ENCODE peak calls at places on chromosomes 16 and 17, in five cellular contexts. Q is GM12878, G is A549, L is K562, Z is HepG2. B is an unnamed sample.

GRCh38 chr16:31397101-31397660 is 4.0 kb downstream of the ITGAD start:
- DNase-seq in Q (no peak), L (no peak), G (no peak), Z (no peak), B (no peak)

GRCh38 chr17:77404812-77405581 is 264.2 kb downstream of the SEC14L1 start:
- DNase-seq in L (no peak), G (no peak), Q (peak; percentile 60), Z (no peak), B (no peak)

GRCh38 chr17:29238133-29238850 is 8.4 kb upstream of the CRYBA1 start:
- DNase-seq in Z (no peak), G (no peak), L (no peak), Q (no peak), B (no peak)

GRCh38 chr16:85385463-85386331 is 227.4 kb upstream of the GSE1 start:
- DNase-seq in Z (peak; percentile 54), Q (no peak), L (peak; percentile 48), G (no peak), B (no peak)

GRCh38 chr17:18042969-18043368 is 3.8 kb downstream of the GID4 start:
- DNase-seq in L (no peak), G (no peak), Q (no peak), Z (no peak), B (no peak)

GRCh38 chr17:68457168-68457538 is at the start of gene WIPI1:
- DNase-seq in L (no peak), Z (peak; percentile 39), Q (no peak), G (peak; percentile 36), B (no peak)

GRCh38 chr17:27631409-27631755 is 394 bp downstream of the LGALS9 start:
- DNase-seq in Z (no peak), Q (no peak), L (no peak), G (no peak), B (no peak)

GRCh38 chr17:72430611-72431432 is 310.0 kb downstream of the SOX9 start:
- DNase-seq in Z (no peak), G (no peak), Q (no peak), L (peak; percentile 23), B (peak; percentile 67)

GRCh38 chr16:8655184-8655717 is 19.2 kb upstream of the ABAT start:
- DNase-seq in Q (peak; percentile 31), G (peak; percentile 17), L (no peak), Z (peak; percentile 73), B (peak; percentile 84)

GRCh38 chr17:39738568-39738901 is 797 bp downstream of the GRB7 start:
- DNase-seq in G (peak; percentile 71), Q (no peak), L (peak; percentile 45), Z (peak; percentile 50), B (peak; percentile 79)

GRCh38 chr17:1676401-1676800 is 8.3 kb downstream of the PRPF8 start:
- DNase-seq in G (no peak), Q (no peak), Z (no peak), L (no peak), B (no peak)

GRCh38 chr17:41500131-41500911 is 5.1 kb downstream of the KRT13 start:
- DNase-seq in Q (no peak), G (peak; percentile 50), L (peak; percentile 84), Z (no peak), B (no peak)

GRCh38 chr17:55436224-55437164 is 14.9 kb upstream of the MMD start:
- DNase-seq in Z (no peak), L (no peak), Q (no peak), G (no peak), B (no peak)

GRCh38 chr17:28944862-28945741 is 6.2 kb downstream of the PHF12 start:
- DNase-seq in L (no peak), G (no peak), Q (no peak), Z (no peak), B (no peak)

GRCh38 chr17:57925361-57925990 is 29.7 kb downstream of the CUEDC1 start:
- DNase-seq in G (no peak), Z (no peak), Q (no peak), L (no peak), B (no peak)

GRCh38 chr16:64172652-64173051 is 949.2 kb downstream of the CDH11 start:
- DNase-seq in G (no peak), Z (no peak), Q (no peak), L (no peak), B (no peak)

GRCh38 chr16:27199747-27200146 is 3.6 kb upstream of the KDM8 start:
- DNase-seq in G (no peak), Z (no peak), L (no peak), Q (peak; percentile 73), B (no peak)

GRCh38 chr16:49491736-49492089 is 118.1 kb downstream of the C16orf78 start:
- DNase-seq in L (no peak), Q (no peak), G (peak; percentile 10), Z (no peak), B (peak; percentile 84)

GRCh38 chr16:14186007-14186953 is 115.2 kb downstream of the MRTFB start:
- DNase-seq in L (no peak), Q (no peak), Z (no peak), G (peak; percentile 50), B (peak; percentile 71)

GRCh38 chr16:75197522-75198134 is 9.3 kb downstream of the CTRB2 start:
- DNase-seq in G (peak; percentile 17), Q (no peak), L (no peak), Z (no peak), B (peak; percentile 27)

GRCh38 chr17:14299261-14300093 is 1.4 kb upstream of the HS3ST3B1 start:
- DNase-seq in Z (peak; percentile 65), G (no peak), L (peak; percentile 30), Q (no peak), B (peak; percentile 76)

GRCh38 chr17:49486012-49486641 is 9.0 kb upstream of the NGFR start:
- DNase-seq in Z (no peak), L (no peak), G (no peak), Q (no peak), B (peak; percentile 97)

GRCh38 chr16:46812781-46813555 is 18.0 kb downstream of the C16orf87 start:
- DNase-seq in L (no peak), Z (no peak), G (no peak), Q (no peak), B (no peak)

GRCh38 chr16:67919618-67920210 is 11.9 kb downstream of the CTRL start:
- DNase-seq in Z (no peak), L (no peak), Q (no peak), G (no peak), B (no peak)

GRCh38 chr16:21574372-21574771 is 25.0 kb upstream of the METTL9 start:
- DNase-seq in L (no peak), Z (no peak), Q (no peak), G (no peak), B (no peak)

GRCh38 chr17:7042507-7043194 is 1.2 kb downstream of the SLC16A11 start:
- DNase-seq in Q (no peak), G (no peak), L (no peak), Z (no peak), B (peak; percentile 70)

GRCh38 chr17:42577140-42577531 is 393 bp downstream of the PSMC3IP start:
- DNase-seq in L (no peak), G (no peak), Z (no peak), Q (no peak), B (peak; percentile 44)

GRCh38 chr16:684961-685696 is 995 bp upstream of the JMJD8 start:
- DNase-seq in L (no peak), Z (no peak), G (no peak), Q (no peak), B (no peak)

GRCh38 chr16:86883583-86884188 is 305.3 kb downstream of the FOXL1 start:
- DNase-seq in Q (no peak), L (no peak), Z (no peak), G (no peak), B (no peak)

GRCh38 chr17:55067697-55068439 is 99.3 kb downstream of the STXBP4 start:
- DNase-seq in Q (no peak), L (peak; percentile 22), Z (peak; percentile 9), G (no peak), B (no peak)

GRCh38 chr17:81902653-81903414 is 796 bp downstream of the NPB start:
- DNase-seq in G (no peak), Z (no peak), L (peak; percentile 19), Q (no peak), B (peak; percentile 73)
- TF ChIP-seq JUNB in G (no peak), Z (no peak), L (no peak), Q (no peak), B (no peak)

DNA sequence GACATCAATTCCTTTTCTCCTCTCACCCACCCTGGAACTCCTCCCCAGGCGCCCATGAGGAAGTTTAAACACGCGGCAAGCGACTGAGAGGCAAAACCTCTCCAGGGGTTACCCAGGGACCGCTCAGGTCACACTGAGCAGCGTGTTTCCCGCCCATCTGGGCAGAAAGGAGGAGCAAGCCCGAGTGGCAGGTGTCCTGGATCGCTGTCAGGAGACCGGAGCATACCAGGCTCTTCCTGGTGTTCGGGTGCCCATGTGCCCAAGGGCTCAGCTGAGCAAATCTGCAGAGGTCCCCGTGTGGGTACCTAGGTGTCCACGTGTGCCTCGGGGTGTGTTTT is 480 bp downstream of the SLC25A19 start:
- DNase-seq in Q (no peak), G (no peak), Z (peak; percentile 69), L (peak; percentile 59), B (peak; percentile 72)
- TF ChIP-seq JUNB in Q (no peak), G (no peak), Z (no peak), L (no peak), B (no peak)

GRCh38 chr17:43882761-43883415 is 24.4 kb downstream of the MPP2 start:
- DNase-seq in G (no peak), Q (no peak), Z (no peak), L (no peak), B (no peak)
- TF ChIP-seq JUNB in G (no peak), Q (no peak), Z (no peak), L (no peak), B (no peak)

GRCh38 chr17:83178533-83179201 is 99.3 kb downstream of the METRNL start:
- DNase-seq in G (no peak), Q (no peak), L (no peak), Z (no peak), B (no peak)

GRCh38 chr17:83176956-83177583 is 97.7 kb downstream of the METRNL start:
- DNase-seq in Q (no peak), G (no peak), Z (no peak), L (no peak), B (no peak)

GRCh38 chr17:83176272-83176955 is 97.0 kb downstream of the METRNL start:
- DNase-seq in Q (no peak), L (no peak), G (no peak), Z (no peak), B (no peak)

GRCh38 chr17:83179378-83179777 is 100.0 kb downstream of the METRNL start:
- DNase-seq in L (no peak), Q (no peak), G (no peak), Z (no peak), B (no peak)

DNA sequence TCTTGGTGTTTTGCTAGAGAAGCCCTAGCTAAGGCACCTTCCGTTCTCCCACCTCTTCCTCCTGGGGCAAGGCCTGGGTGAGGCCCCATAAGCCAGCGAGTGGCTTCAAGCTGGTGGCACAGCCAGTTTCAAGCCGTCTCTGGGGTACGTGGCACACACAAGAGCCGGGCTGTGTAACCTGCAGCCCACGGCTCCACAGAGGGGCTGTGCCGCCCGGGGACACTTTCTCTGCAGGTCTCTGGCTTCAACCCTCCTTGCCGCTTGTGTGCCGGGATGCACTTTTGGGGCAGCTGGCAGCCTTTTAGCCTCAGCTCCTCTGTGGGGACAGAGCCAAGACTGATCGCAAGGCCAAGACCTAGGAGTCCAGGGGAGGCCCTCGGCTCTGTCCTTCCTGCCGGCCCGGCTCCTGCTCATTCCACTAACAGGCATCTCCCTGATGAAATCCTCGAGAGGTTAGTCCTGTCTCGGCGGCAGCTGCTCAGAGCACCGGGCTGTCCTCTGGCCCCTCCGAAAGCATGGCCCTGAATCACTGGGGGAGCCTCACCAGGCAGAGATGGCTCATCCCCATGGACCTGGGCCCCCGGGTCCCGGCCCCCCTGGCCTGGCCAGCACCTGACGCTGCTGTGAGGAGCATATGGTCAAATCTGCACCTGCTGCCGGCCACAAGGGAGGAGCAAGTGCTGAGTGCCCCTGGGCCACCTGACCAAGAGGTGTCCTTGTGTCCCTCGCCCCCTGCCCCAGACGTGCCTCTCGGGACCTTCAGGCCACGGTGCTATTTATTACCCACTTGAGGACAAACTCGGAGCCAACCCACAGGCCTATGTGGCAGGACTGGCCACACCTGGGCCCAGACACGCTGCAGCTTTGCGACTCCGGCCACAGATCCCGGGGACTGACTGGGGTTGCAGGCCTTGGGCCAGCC is 98.5 kb downstream of the METRNL start:
- DNase-seq in G (no peak), L (no peak), Z (no peak), Q (no peak), B (no peak)
- TF ChIP-seq JUNB in G (no peak), L (no peak), Z (no peak), Q (no peak), B (no peak)